ENCODE peak calls at places on chromosomes 1 and 21, in six cellular contexts. Q, Y, V, B, Z and X are unnamed samples.

GRCh38 chr1:94281361-94282142 is 44.2 kb upstream of the ARHGAP29 start:
- DNase-seq in Q (no peak), Y (no peak), V (peak), B (no peak), Z (no peak), X (no peak)

GRCh38 chr1:160949881-160950280 is 4.7 kb downstream of the ITLN2 start:
- DNase-seq in Q (no peak), Y (no peak), V (no peak), B (no peak), Z (no peak), X (no peak)

GRCh38 chr1:13573586-13573985 is 10.0 kb upstream of the PDPN start:
- DNase-seq in Q (no peak), Y (no peak), V (no peak), B (no peak), Z (no peak), X (no peak)

GRCh38 chr1:156750191-156750931 is 1.1 kb downstream of the HDGF start:
- DNase-seq in Q (no peak), Y (no peak), V (no peak), B (peak), Z (no peak), X (no peak)

GRCh38 chr1:206891412-206891811 is 5.8 kb upstream of the IL24 start:
- DNase-seq in Q (no peak), Y (no peak), V (no peak), B (no peak), Z (peak), X (no peak)

GRCh38 chr21:41761211-41762181 is 5.4 kb downstream of the RIPK4 start:
- DNase-seq in Q (no peak), Y (peak), V (no peak), B (no peak), Z (no peak), X (no peak)

GRCh38 chr1:208499021-208499420 is 254.8 kb upstream of the PLXNA2 start:
- DNase-seq in Q (no peak), Y (no peak), V (no peak), B (no peak), Z (no peak), X (no peak)

GRCh38 chr1:228059536-228060457 is 22.7 kb upstream of the ARF1 start:
- DNase-seq in Q (no peak), Y (no peak), V (peak), B (peak), Z (peak), X (peak)

GRCh38 chr1:890661-891060 is 33.1 kb upstream of the SAMD11 start:
- DNase-seq in Q (no peak), Y (no peak), V (no peak), B (no peak), Z (no peak), X (no peak)

GRCh38 chr1:27342778-27343638 is 1.2 kb downstream of the SYTL1 start:
- DNase-seq in Q (no peak), Y (peak), V (no peak), B (peak), Z (no peak), X (no peak)

GRCh38 chr1:236890152-236891056 is 95.3 kb downstream of the MTR start:
- DNase-seq in Q (no peak), Y (no peak), V (no peak), B (no peak), Z (no peak), X (no peak)

DNA sequence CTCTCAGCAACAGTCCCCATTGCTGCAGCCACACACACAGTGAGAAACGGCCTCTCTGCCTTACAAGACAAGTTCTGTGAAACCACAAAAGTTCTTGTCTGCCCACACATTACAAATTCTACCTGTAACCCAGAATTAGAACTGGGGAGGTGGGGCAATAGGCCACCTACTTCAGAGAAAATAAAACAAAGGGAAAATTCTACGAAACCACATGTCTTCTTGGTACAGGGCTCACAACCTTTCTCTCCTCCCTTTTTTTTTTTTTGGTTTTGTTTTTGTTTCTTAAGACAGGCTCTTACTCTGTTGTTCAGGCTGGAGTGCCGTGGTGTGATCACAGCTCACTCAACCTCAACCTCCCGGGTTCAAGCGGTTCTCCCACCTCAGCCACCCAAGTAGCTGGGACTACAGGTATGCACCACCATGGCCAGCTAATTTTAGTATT is 30.2 kb downstream of the LPAR3 start:
- DNase-seq in Q (peak), Y (no peak), V (no peak), B (no peak), Z (no peak), X (no peak)
- TF ChIP-seq ZNF274 in Q (no peak), Y (no peak), V (no peak), B (no peak), Z (no peak), X (no peak)

GRCh38 chr1:36320291-36320758 is 3.1 kb downstream of the EVA1B start:
- DNase-seq in Q (no peak), Y (no peak), V (no peak), B (peak), Z (peak), X (no peak)
- TF ChIP-seq ZNF274 in Q (no peak), Y (no peak), V (no peak), B (no peak), Z (no peak), X (no peak)

GRCh38 chr1:10772711-10773110 is 23.7 kb downstream of the CASZ1 start:
- DNase-seq in Q (no peak), Y (no peak), V (no peak), B (no peak), Z (no peak), X (no peak)
- TF ChIP-seq ZNF274 in Q (no peak), Y (no peak), V (no peak), B (no peak), Z (no peak), X (no peak)

GRCh38 chr1:3711780-3712451 is 40.3 kb upstream of the CCDC27 start:
- DNase-seq in Q (no peak), Y (no peak), V (no peak), B (no peak), Z (no peak), X (no peak)
- TF ChIP-seq ZNF274 in Q (no peak), Y (no peak), V (no peak), B (no peak), Z (no peak), X (no peak)

GRCh38 chr1:212718499-212718898 is 18.9 kb upstream of the BATF3 start:
- DNase-seq in Q (no peak), Y (no peak), V (no peak), B (no peak), Z (no peak), X (no peak)
- TF ChIP-seq ZNF274 in Q (no peak), Y (no peak), V (no peak), B (no peak), Z (no peak), X (no peak)